ENCODE peak calls at places on chromosomes 11 and 22, in ten cellular contexts. K, L, T, G, S, M, D, I, W and Y are unnamed samples.

GRCh38 chr11:66008468-66009101 is 3.2 kb upstream of the CST6 start:
- DNase-seq in K (no peak), L (no peak), T (no peak), G (no peak), S (peak; percentile 83), M (no peak), D (peak; percentile 80), I (no peak), W (no peak), Y (no peak)

GRCh38 chr11:66889974-66890373 is 33.1 kb downstream of the LRFN4 start:
- DNase-seq in K (no peak), L (no peak), T (no peak), G (no peak), S (no peak), M (no peak), D (no peak), I (no peak), W (no peak), Y (no peak)

GRCh38 chr22:45911601-45912271 is 65.2 kb downstream of the WNT7B start:
- DNase-seq in K (peak; percentile 73), L (no peak), T (no peak), G (no peak), S (peak; percentile 54), M (no peak), D (no peak), I (no peak), W (no peak), Y (no peak)

GRCh38 chr22:26367402-26368245 is 61.4 kb upstream of the ASPHD2 start:
- DNase-seq in K (no peak), L (peak; percentile 15), T (peak; percentile 69), G (no peak), S (peak; percentile 21), M (peak; percentile 14), D (peak; percentile 29), I (no peak), W (no peak), Y (peak; percentile 49)

GRCh38 chr11:69537126-69537525 is 55.7 kb downstream of the LINC01488 start:
- DNase-seq in K (no peak), L (no peak), T (no peak), G (peak; percentile 64), S (no peak), M (no peak), D (no peak), I (no peak), W (no peak), Y (peak; percentile 57)

GRCh38 chr22:41248758-41249157 is 8.0 kb upstream of the CHADL start:
- DNase-seq in K (no peak), L (no peak), T (no peak), G (no peak), S (no peak), M (no peak), D (no peak), I (no peak), W (no peak), Y (no peak)

GRCh38 chr11:133982901-133983300 is 26.1 kb upstream of the IGSF9B start:
- DNase-seq in K (no peak), L (no peak), T (no peak), G (no peak), S (no peak), M (no peak), D (no peak), I (no peak), W (no peak), Y (no peak)

GRCh38 chr11:47946682-47947575 is 33.4 kb upstream of the PTPRJ start:
- DNase-seq in K (peak; percentile 82), L (no peak), T (peak; percentile 36), G (peak; percentile 91), S (peak; percentile 99), M (peak; percentile 85), D (peak; percentile 98), I (peak; percentile 95), W (peak; percentile 92), Y (peak; percentile 88)

GRCh38 chr22:41523464-41524221 is 20.6 kb downstream of the POLR3H start:
- DNase-seq in K (no peak), L (no peak), T (no peak), G (no peak), S (no peak), M (no peak), D (no peak), I (no peak), W (no peak), Y (peak; percentile 67)

GRCh38 chr11:103007521-103007920 is 52.0 kb upstream of the MMP13 start:
- DNase-seq in K (no peak), L (no peak), T (no peak), G (no peak), S (no peak), M (no peak), D (no peak), I (peak; percentile 34), W (no peak), Y (no peak)

GRCh38 chr11:35122308-35122707 is 16.7 kb upstream of the CD44 start:
- DNase-seq in K (no peak), L (no peak), T (no peak), G (no peak), S (no peak), M (no peak), D (no peak), I (no peak), W (no peak), Y (no peak)

GRCh38 chr11:120938255-120938654 is 85.6 kb upstream of the TBCEL start:
- DNase-seq in K (no peak), L (no peak), T (no peak), G (no peak), S (no peak), M (no peak), D (no peak), I (no peak), W (no peak), Y (no peak)

GRCh38 chr11:65958774-65959420 is 2.6 kb upstream of the SART1 start:
- DNase-seq in K (no peak), L (no peak), T (no peak), G (no peak), S (no peak), M (no peak), D (no peak), I (no peak), W (no peak), Y (no peak)

GRCh38 chr11:128373011-128373410 is 214.3 kb downstream of the ETS1 start:
- DNase-seq in K (no peak), L (no peak), T (no peak), G (no peak), S (no peak), M (no peak), D (no peak), I (no peak), W (no peak), Y (no peak)

GRCh38 chr22:37032535-37033460 is 13.3 kb downstream of the MPST start:
- DNase-seq in K (peak; percentile 82), L (no peak), T (no peak), G (no peak), S (peak; percentile 8), M (peak; percentile 51), D (peak; percentile 24), I (no peak), W (peak; percentile 57), Y (no peak)

GRCh38 chr11:102199673-102200072 is 89.4 kb downstream of the YAP1 start:
- DNase-seq in K (no peak), L (no peak), T (no peak), G (no peak), S (no peak), M (no peak), D (no peak), I (no peak), W (no peak), Y (no peak)

GRCh38 chr11:72507050-72507449 is 72.7 kb upstream of the CLPB start:
- DNase-seq in K (no peak), L (no peak), T (no peak), G (no peak), S (no peak), M (no peak), D (no peak), I (no peak), W (no peak), Y (no peak)

GRCh38 chr11:17138562-17138961 is 61.1 kb upstream of the RPS13 start:
- DNase-seq in K (no peak), L (no peak), T (no peak), G (no peak), S (no peak), M (no peak), D (no peak), I (no peak), W (no peak), Y (no peak)

GRCh38 chr22:21012446-21013407 is 2.2 kb upstream of the P2RX6 start:
- DNase-seq in K (no peak), L (no peak), T (no peak), G (no peak), S (no peak), M (no peak), D (no peak), I (no peak), W (no peak), Y (no peak)

GRCh38 chr22:39292561-39293074 is 26.8 kb downstream of the RPL3 start:
- DNase-seq in K (peak; percentile 93), L (peak; percentile 71), T (peak; percentile 17), G (peak; percentile 99), S (peak; percentile 93), M (peak; percentile 80), D (peak; percentile 90), I (peak; percentile 84), W (peak; percentile 56), Y (peak; percentile 95)

GRCh38 chr22:39117585-39118191 is 20.6 kb downstream of the APOBEC3H start:
- DNase-seq in K (no peak), L (peak; percentile 52), T (peak; percentile 71), G (no peak), S (no peak), M (peak; percentile 32), D (peak; percentile 18), I (peak; percentile 39), W (peak; percentile 4), Y (peak; percentile 22)

GRCh38 chr11:61879152-61879551 is 12.2 kb downstream of the FADS3 start:
- DNase-seq in K (no peak), L (no peak), T (no peak), G (no peak), S (no peak), M (no peak), D (no peak), I (no peak), W (no peak), Y (no peak)

GRCh38 chr11:64791781-64792291 is 11.2 kb downstream of the MAP4K2 start:
- DNase-seq in K (no peak), L (no peak), T (no peak), G (no peak), S (no peak), M (no peak), D (no peak), I (no peak), W (no peak), Y (peak; percentile 52)

GRCh38 chr11:6229911-6230310 is 4.5 kb downstream of the FHIP1B start:
- DNase-seq in K (no peak), L (no peak), T (no peak), G (no peak), S (no peak), M (no peak), D (no peak), I (no peak), W (no peak), Y (no peak)